ENCODE peak calls at places on chromosomes 4 and X, in six cellular contexts. X is RWPE2, S is stomach, Q is left lung, H is IMR-90, M is GM06990. N is an unnamed sample.
A peak's percentile ranks its signal among the peaks of the same experiment; 100 is the strongest.

GRCh38 chrX:109773374-109773773 is 40.3 kb upstream of the ACSL4 start:
- DNase-seq in X (no peak), S (no peak), Q (no peak), H (no peak), M (peak; percentile 29), N (no peak)

GRCh38 chr4:53779025-53779424 is 187.7 kb upstream of the LNX1 start:
- DNase-seq in X (no peak), S (no peak), Q (no peak), H (peak; percentile 13), M (no peak), N (no peak)

GRCh38 chr4:31081375-31081774 is 361.2 kb downstream of the PCDH7 start:
- DNase-seq in X (no peak), S (no peak), Q (no peak), H (peak; percentile 72), M (no peak), N (peak; percentile 60)

GRCh38 chr4:138796761-138797160 is 218.8 kb upstream of the NOCT start:
- DNase-seq in X (no peak), S (no peak), Q (no peak), H (no peak), M (no peak), N (no peak)

GRCh38 chr4:8871417-8872401 is at the start of gene HMX1:
- DNase-seq in X (no peak), S (no peak), Q (no peak), H (no peak), M (no peak), N (no peak)

GRCh38 chr4:56976878-56977320 is 507 bp downstream of the NOA1 start:
- DNase-seq in X (no peak), S (peak; percentile 80), Q (peak; percentile 68), H (no peak), M (no peak), N (no peak)

GRCh38 chr4:24742773-24743676 is 52.3 kb upstream of the SOD3 start:
- DNase-seq in X (no peak), S (no peak), Q (no peak), H (no peak), M (no peak), N (no peak)

GRCh38 chr4:45007499-45007898 is 281.1 kb upstream of the GNPDA2 start:
- DNase-seq in X (no peak), S (no peak), Q (no peak), H (no peak), M (no peak), N (no peak)

GRCh38 chr4:121656269-121656641 is 40.5 kb downstream of the ANXA5 start:
- DNase-seq in X (no peak), S (peak; percentile 26), Q (peak; percentile 37), H (peak; percentile 79), M (no peak), N (peak; percentile 84)

GRCh38 chr4:179586460-179586859 is 2144.2 kb upstream of the AGA start:
- DNase-seq in X (no peak), S (no peak), Q (no peak), H (peak; percentile 51), M (no peak), N (no peak)

GRCh38 chrX:120794525-120794975 is 81.1 kb downstream of the CT47B1 start:
- DNase-seq in X (no peak), S (no peak), Q (no peak), H (no peak), M (no peak), N (peak; percentile 42)

GRCh38 chr4:108830509-108831244 is 67.8 kb upstream of the ETNPPL start:
- DNase-seq in X (no peak), S (peak; percentile 61), Q (peak; percentile 70), H (peak; percentile 13), M (no peak), N (no peak)

GRCh38 chr4:67106846-67107467 is 438.3 kb downstream of the CENPC start:
- DNase-seq in X (no peak), S (no peak), Q (no peak), H (no peak), M (no peak), N (no peak)

GRCh38 chrX:150692296-150692695 is 900 bp upstream of the MTMR1 start:
- DNase-seq in X (no peak), S (no peak), Q (no peak), H (no peak), M (no peak), N (no peak)

GRCh38 chr4:70531981-70532380 is 13.6 kb downstream of the AMTN start:
- DNase-seq in X (no peak), S (no peak), Q (no peak), H (no peak), M (no peak), N (no peak)

GRCh38 chr4:175504316-175504715 is 307.7 kb downstream of the GPM6A start:
- DNase-seq in X (no peak), S (no peak), Q (no peak), H (peak; percentile 2), M (no peak), N (no peak)

GRCh38 chr4:81454498-81454897 is 17.2 kb downstream of the RASGEF1B start:
- DNase-seq in X (no peak), S (no peak), Q (no peak), H (peak; percentile 14), M (no peak), N (no peak)

GRCh38 chr4:139455187-139455586 is 1.3 kb downstream of the RAB33B start:
- DNase-seq in X (no peak), S (no peak), Q (no peak), H (no peak), M (no peak), N (no peak)

GRCh38 chr4:146330392-146330791 is 116.1 kb downstream of the REELD1 start:
- DNase-seq in X (no peak), S (no peak), Q (no peak), H (peak; percentile 59), M (no peak), N (peak; percentile 57)

GRCh38 chrX:70174754-70175153 is 2.5 kb upstream of the DGAT2L6 start:
- DNase-seq in X (no peak), S (no peak), Q (no peak), H (peak; percentile 41), M (no peak), N (peak; percentile 78)

GRCh38 chr4:20618729-20619128 is 81.5 kb upstream of the PACRGL start:
- DNase-seq in X (no peak), S (no peak), Q (no peak), H (no peak), M (no peak), N (no peak)

GRCh38 chr4:23972805-23973204 is 83.0 kb upstream of the PPARGC1A start:
- DNase-seq in X (no peak), S (no peak), Q (no peak), H (no peak), M (no peak), N (no peak)

GRCh38 chr4:121597346-121597934 is 99.3 kb downstream of the ANXA5 start:
- DNase-seq in X (no peak), S (no peak), Q (no peak), H (peak; percentile 5), M (peak; percentile 15), N (peak; percentile 76)

GRCh38 chr4:60962286-60962685 is 237.8 kb upstream of the ADGRL3 start:
- DNase-seq in X (no peak), S (no peak), Q (no peak), H (no peak), M (no peak), N (no peak)

GRCh38 chr4:11106190-11106589 is 322.5 kb downstream of the HS3ST1 start:
- DNase-seq in X (no peak), S (no peak), Q (no peak), H (no peak), M (no peak), N (peak; percentile 49)

DNA sequence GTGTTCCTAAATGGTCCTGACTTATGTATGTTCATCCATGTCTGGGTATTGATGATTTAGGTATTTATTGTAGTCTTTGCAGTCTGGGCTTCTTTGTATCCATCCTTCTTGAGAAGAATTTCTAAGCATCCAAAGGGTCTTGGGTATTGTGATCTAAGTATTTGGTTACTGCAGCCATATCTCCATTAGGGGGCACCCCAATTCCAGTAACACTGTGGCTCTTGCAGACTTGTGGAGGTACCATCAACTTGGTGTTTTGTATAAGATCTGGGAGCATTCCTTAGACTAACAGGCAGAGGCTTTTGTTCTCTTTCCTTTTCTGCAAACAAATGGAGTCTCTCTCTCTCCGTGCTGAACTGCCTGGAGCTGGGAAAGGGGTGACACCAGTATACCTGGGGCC is 113.7 kb upstream of the NEXMIF start:
- DNase-seq in X (no peak), S (no peak), Q (no peak), H (peak; percentile 32), M (no peak), N (peak; percentile 18)
- TF ChIP-seq CTCF in X (no peak), S (no peak), Q (no peak), H (peak; percentile 37), M (peak; percentile 35), N (peak; percentile 26)

GRCh38 chr4:151223465-151223864 is 53.5 kb upstream of the PRSS48 start:
- DNase-seq in X (no peak), S (no peak), Q (no peak), H (no peak), M (no peak), N (no peak)

GRCh38 chr4:151231915-151232595 is 44.9 kb upstream of the PRSS48 start:
- DNase-seq in X (no peak), S (no peak), Q (no peak), H (no peak), M (no peak), N (no peak)

GRCh38 chr4:151228196-151229119 is 48.5 kb upstream of the PRSS48 start:
- DNase-seq in X (no peak), S (no peak), Q (no peak), H (peak; percentile 28), M (no peak), N (peak; percentile 75)

GRCh38 chr4:151227731-151228130 is 49.2 kb upstream of the PRSS48 start:
- DNase-seq in X (peak; percentile 75), S (no peak), Q (peak; percentile 63), H (peak; percentile 78), M (no peak), N (peak; percentile 93)

GRCh38 chr4:151226004-151226932 is 50.7 kb upstream of the PRSS48 start:
- DNase-seq in X (no peak), S (no peak), Q (no peak), H (peak; percentile 88), M (no peak), N (peak; percentile 91)
- H3K4me3 ChIP-seq in X (peak overlapping the region; percentile 2), S (peak overlapping the region; percentile 14), Q (peak overlapping the region; percentile 28), H (peak overlapping the region; percentile 59), M (no peak overlapping the region), N (peak overlapping the region; percentile 66)

GRCh38 chr4:156293657-156294297 is 340.1 kb upstream of the CTSO start:
- DNase-seq in X (no peak), S (no peak), Q (no peak), H (peak; percentile 93), M (no peak), N (peak; percentile 89)

GRCh38 chr4:156295676-156296075 is 342.0 kb upstream of the CTSO start:
- DNase-seq in X (no peak), S (no peak), Q (no peak), H (peak; percentile 22), M (no peak), N (peak; percentile 32)

GRCh38 chr4:156291317-156291716 is 337.7 kb upstream of the CTSO start:
- DNase-seq in X (no peak), S (no peak), Q (no peak), H (peak; percentile 74), M (no peak), N (peak; percentile 46)

GRCh38 chr4:156298230-156298629 is 344.6 kb upstream of the CTSO start:
- DNase-seq in X (no peak), S (no peak), Q (no peak), H (peak; percentile 97), M (no peak), N (peak; percentile 92)

GRCh38 chr4:156294577-156294976 is 340.9 kb upstream of the CTSO start:
- DNase-seq in X (no peak), S (no peak), Q (no peak), H (peak; percentile 87), M (peak; percentile 6), N (peak; percentile 71)
- TF ChIP-seq CTCF in X (peak; percentile 53), S (no peak), Q (no peak), H (peak; percentile 63), M (no peak), N (peak; percentile 47)

GRCh38 chr4:1192091-1192492 is 19.7 kb upstream of the SPON2 start:
- DNase-seq in X (peak; percentile 82), S (peak; percentile 91), Q (peak; percentile 87), H (peak; percentile 99), M (no peak), N (peak; percentile 99)
- H3K4me3 ChIP-seq in X (no peak overlapping the region), S (no peak overlapping the region), Q (no peak overlapping the region), H (no peak overlapping the region), M (no peak overlapping the region), N (peak overlapping the region; percentile 7)

N was measured in fibroblast of mammary gland.